ENCODE peak calls at places on chromosomes 11 and 22, in eight cellular contexts. D is fibroblast of lung, J is PC-3, I is upper lobe of right lung, P is upper lobe of left lung, C is colonic mucosa, O is A673, Q is uterus. S is an unnamed sample. For H3K4me1, the result is how much of the 10 kb centered on the place peaks cover.

GRCh38 chr22:21972293-21972779 is 10.3 kb downstream of the TOP3B start:
- DNase-seq in C (peak), P (peak), Q (no peak), D (no peak), O (peak), I (no peak), J (peak), S (no peak)

GRCh38 chr11:72716788-72717435 is 35.3 kb downstream of the ARAP1 start:
- DNase-seq in Q (no peak), D (no peak), O (no peak), J (no peak), P (no peak), I (no peak), C (no peak), S (no peak)

GRCh38 chr11:110148775-110149744 is 55.9 kb downstream of the ZC3H12C start:
- DNase-seq in C (no peak), O (peak), J (peak), D (peak), Q (no peak), I (no peak), P (no peak), S (no peak)

GRCh38 chr11:79437981-79438630 is 2.7 kb downstream of the TENM4 start:
- DNase-seq in C (peak), I (no peak), O (peak), Q (no peak), P (peak), D (peak), J (no peak), S (peak)

GRCh38 chr11:75022289-75022688 is 33.6 kb downstream of the NEU3 start:
- DNase-seq in O (no peak), Q (no peak), I (no peak), C (no peak), P (no peak), D (no peak), J (no peak), S (no peak)

GRCh38 chr11:46176421-46176820 is 55.2 kb upstream of the PHF21A start:
- DNase-seq in I (no peak), Q (no peak), O (no peak), P (no peak), D (no peak), J (peak), C (peak), S (no peak)

GRCh38 chr11:61675826-61676225 is 4.4 kb upstream of the DAGLA start:
- DNase-seq in D (no peak), J (no peak), I (no peak), C (no peak), P (no peak), Q (no peak), O (no peak), S (no peak)

GRCh38 chr11:12518606-12519385 is 141.4 kb downstream of the PARVA start:
- DNase-seq in D (no peak), C (no peak), J (no peak), I (no peak), Q (no peak), P (no peak), O (no peak), S (no peak)

GRCh38 chr22:22343603-22344276 is 99.2 kb downstream of the VPREB1 start:
- DNase-seq in I (no peak), P (no peak), Q (no peak), C (peak), J (no peak), O (no peak), D (no peak), S (no peak)

GRCh38 chr22:46288846-46289243 is 7.8 kb upstream of the GTSE1 start:
- DNase-seq in P (no peak), I (no peak), C (no peak), O (no peak), Q (no peak), J (no peak), D (no peak), S (no peak)

GRCh38 chr11:103807806-103808205 is 228.6 kb upstream of the DDI1 start:
- DNase-seq in Q (no peak), C (no peak), I (no peak), P (no peak), D (peak), J (no peak), O (peak), S (no peak)

GRCh38 chr11:35237860-35238715 is 99.1 kb downstream of the CD44 start:
- DNase-seq in C (peak), I (no peak), P (no peak), O (peak), Q (no peak), D (peak), J (peak), S (peak)

GRCh38 chr11:111586305-111586915 is 15.8 kb upstream of the SIK2 start:
- DNase-seq in Q (no peak), C (peak), O (peak), P (no peak), D (peak), J (peak), I (no peak), S (no peak)

GRCh38 chr22:49368976-49369725 is 458.5 kb downstream of the BRD1 start:
- DNase-seq in J (no peak), P (no peak), D (no peak), Q (no peak), O (peak), I (peak), C (peak), S (no peak)

GRCh38 chr22:42326786-42327185 is 56.3 kb upstream of the TCF20 start:
- DNase-seq in C (no peak), D (peak), J (no peak), I (no peak), P (no peak), Q (no peak), O (no peak), S (no peak)

GRCh38 chr11:65793144-65793581 is 6.3 kb downstream of the OVOL1 start:
- DNase-seq in I (peak), D (no peak), C (peak), P (peak), J (peak), O (no peak), Q (no peak), S (no peak)

GRCh38 chr11:19727246-19727645 is 14.6 kb downstream of the NAV2 start:
- DNase-seq in I (no peak), D (peak), O (peak), P (no peak), C (no peak), J (no peak), Q (peak), S (no peak)

GRCh38 chr11:106961518-106961917 is 56.8 kb downstream of the GUCY1A2 start:
- DNase-seq in O (peak), D (peak), J (peak), Q (no peak), C (no peak), P (no peak), I (no peak), S (no peak)

GRCh38 chr11:106958506-106959248 is 59.6 kb downstream of the GUCY1A2 start:
- DNase-seq in O (peak), Q (no peak), J (no peak), C (no peak), P (no peak), I (no peak), D (no peak), S (no peak)

GRCh38 chr11:31881825-31882224 is 70.7 kb upstream of the PAX6 start:
- DNase-seq in D (no peak), J (peak), C (no peak), O (no peak), P (no peak), Q (no peak), I (no peak), S (no peak)

GRCh38 chr11:31882951-31883392 is 71.8 kb upstream of the PAX6 start:
- DNase-seq in J (peak), I (no peak), P (no peak), C (no peak), O (peak), Q (no peak), D (peak), S (no peak)

GRCh38 chr11:31884080-31884479 is 73.0 kb upstream of the PAX6 start:
- DNase-seq in P (no peak), C (no peak), Q (no peak), D (no peak), O (no peak), J (no peak), I (no peak), S (no peak)

GRCh38 chr11:31883435-31883834 is 72.3 kb upstream of the PAX6 start:
- DNase-seq in I (no peak), C (no peak), D (no peak), Q (no peak), P (no peak), J (no peak), O (no peak), S (no peak)

GRCh38 chr11:31887180-31887579 is 76.1 kb upstream of the PAX6 start:
- DNase-seq in C (no peak), J (peak), O (peak), I (no peak), P (no peak), D (no peak), Q (no peak), S (no peak)
- TF ChIP-seq CTCF in C (no peak), J (peak), O (peak), I (no peak), P (no peak), D (peak), Q (no peak), S (no peak)

GRCh38 chr22:36404436-36404835 is 16.7 kb upstream of the MYH9 start:
- DNase-seq in D (no peak), Q (no peak), I (no peak), P (no peak), C (no peak), O (no peak), J (no peak), S (no peak)
- H3K4me1 ChIP-seq in D (under half), Q (under half), I (under half), P (under half), C (under half), O (under half), J (under half), S (under half)

GRCh38 chr11:3866206-3866605 is 10.7 kb downstream of the STIM1 start:
- DNase-seq in Q (no peak), O (no peak), P (no peak), I (peak), D (no peak), J (no peak), C (no peak), S (no peak)
- TF ChIP-seq CTCF in Q (no peak), O (no peak), P (no peak), I (no peak), D (no peak), J (no peak), C (no peak), S (no peak)

GRCh38 chr11:8709777-8710176 is 27.2 kb downstream of the RPL27A start:
- DNase-seq in I (no peak), C (no peak), J (no peak), D (no peak), O (no peak), P (no peak), Q (no peak), S (no peak)
- H3K4me1 ChIP-seq in I (under half), C (under half), J (under half), D (under half), O (under half), P (under half), Q (under half), S (under half)

GRCh38 chr22:30047364-30047738 is 32.9 kb upstream of the HORMAD2 start:
- DNase-seq in P (no peak), O (peak), D (no peak), I (no peak), Q (no peak), C (no peak), J (no peak), S (no peak)
- TF ChIP-seq CTCF in P (no peak), O (no peak), D (no peak), I (peak), Q (no peak), C (no peak), J (no peak), S (no peak)

GRCh38 chr11:10602945-10603344 is 34.5 kb upstream of the LYVE1 start:
- DNase-seq in D (no peak), J (no peak), P (peak), Q (no peak), C (peak), I (no peak), O (no peak), S (no peak)

GRCh38 chr11:10603721-10604297 is 35.3 kb upstream of the LYVE1 start:
- DNase-seq in I (no peak), D (no peak), O (no peak), J (no peak), P (no peak), Q (no peak), C (peak), S (no peak)

GRCh38 chr11:10600570-10601248 is 32.2 kb upstream of the LYVE1 start:
- DNase-seq in Q (no peak), C (peak), P (no peak), D (no peak), O (no peak), J (no peak), I (no peak), S (no peak)

GRCh38 chr11:10601722-10602281 is 33.3 kb upstream of the LYVE1 start:
- DNase-seq in J (no peak), I (no peak), Q (no peak), P (no peak), C (peak), D (no peak), O (no peak), S (no peak)

GRCh38 chr11:10602366-10602765 is 33.9 kb upstream of the LYVE1 start:
- DNase-seq in O (no peak), J (no peak), P (no peak), Q (no peak), C (no peak), I (no peak), D (no peak), S (no peak)
- H3K4me1 ChIP-seq in O (under half), J (under half), P (under half), Q (under half), C (under half), I (under half), D (under half), S (under half)

DNA sequence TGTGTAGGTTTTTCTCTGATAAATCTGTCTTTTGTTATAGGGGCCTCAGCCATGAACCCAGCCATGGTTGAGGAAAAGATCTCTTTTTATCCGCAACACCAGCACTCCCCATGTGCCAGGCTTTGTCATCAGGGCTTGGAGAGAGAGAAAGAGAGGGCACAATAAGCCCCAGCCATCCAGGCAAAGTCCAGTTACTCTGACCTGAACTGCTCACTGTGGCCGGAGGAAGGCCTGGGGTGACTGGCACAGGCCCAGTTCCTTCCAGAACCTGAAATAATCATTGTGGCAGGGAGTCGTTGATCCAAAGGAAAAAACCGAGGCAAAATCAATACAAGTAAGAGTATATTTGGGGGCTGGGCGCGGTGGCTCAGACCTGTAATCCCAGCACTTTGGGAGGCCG is 3.9 kb upstream of the ARHGAP8 start:
- DNase-seq in C (no peak), O (no peak), Q (no peak), J (no peak), P (no peak), D (no peak), I (no peak), S (no peak)
- TF ChIP-seq CTCF in C (no peak), O (no peak), Q (no peak), J (no peak), P (no peak), D (no peak), I (no peak), S (no peak)

GRCh38 chr22:50542416-50542927 is 3.2 kb upstream of the KLHDC7B start:
- DNase-seq in O (no peak), J (no peak), P (no peak), Q (no peak), D (no peak), C (no peak), I (peak), S (peak)

GRCh38 chr22:50545522-50546325 is at the start of gene KLHDC7B:
- DNase-seq in O (peak), I (no peak), J (no peak), Q (no peak), P (peak), D (no peak), C (no peak), S (no peak)

GRCh38 chr22:50546326-50547230 is 879 bp downstream of the KLHDC7B start:
- DNase-seq in C (no peak), O (no peak), D (no peak), J (no peak), P (peak), Q (no peak), I (peak), S (no peak)

GRCh38 chr22:50544078-50544745 is 1.5 kb upstream of the KLHDC7B start:
- DNase-seq in C (peak), J (no peak), O (peak), Q (no peak), D (peak), I (peak), P (peak), S (no peak)

GRCh38 chr22:50544746-50545253 is 899 bp upstream of the KLHDC7B start:
- DNase-seq in O (no peak), Q (no peak), P (no peak), I (peak), D (no peak), J (no peak), C (peak), S (no peak)
- H3K4me1 ChIP-seq in O (under half), Q (under half), P (half or more), I (under half), D (under half), J (under half), C (under half), S (under half)

S was measured in ovary.